ENCODE peak calls at places on chromosomes 16 and 17, in six cellular contexts. Y is hepatocyte; T is tibial artery; S is neural progenitor cell; L is CD8-positive, alpha-beta T cell; D is uterus. W is an unnamed sample.
A peak's percentile ranks its signal among the peaks of the same experiment; 100 is the strongest.

GRCh38 chr17:32497431-32498205 is 10.8 kb downstream of the CDK5R1 start:
- DNase-seq in Y (no peak), T (no peak), S (no peak), L (no peak), D (no peak), W (no peak)

GRCh38 chr16:64983983-64984382 is 137.9 kb downstream of the CDH11 start:
- DNase-seq in Y (peak; percentile 81), T (no peak), S (peak; percentile 74), L (no peak), D (peak; percentile 30), W (peak; percentile 5)

GRCh38 chr16:68267612-68268405 is 3.5 kb downstream of the SLC7A6 start:
- DNase-seq in Y (no peak), T (no peak), S (peak; percentile 54), L (no peak), D (no peak), W (no peak)

GRCh38 chr16:69283851-69284250 is 27.3 kb upstream of the VPS4A start:
- DNase-seq in Y (no peak), T (no peak), S (no peak), L (no peak), D (no peak), W (no peak)

GRCh38 chr16:9437115-9437514 is 345.7 kb downstream of the HAPSTR1 start:
- DNase-seq in Y (peak; percentile 23), T (no peak), S (peak; percentile 43), L (no peak), D (no peak), W (no peak)

GRCh38 chr17:16889088-16889465 is 82.8 kb downstream of the TNFRSF13B start:
- DNase-seq in Y (no peak), T (no peak), S (no peak), L (no peak), D (no peak), W (no peak)

GRCh38 chr16:2971985-2972784 is 3.0 kb downstream of the PAQR4 start:
- DNase-seq in Y (no peak), T (no peak), S (no peak), L (no peak), D (no peak), W (no peak)

GRCh38 chr17:16987830-16988601 is 16.1 kb upstream of the TNFRSF13B start:
- DNase-seq in Y (peak; percentile 67), T (peak; percentile 82), S (peak; percentile 27), L (peak; percentile 54), D (peak; percentile 37), W (peak; percentile 83)

GRCh38 chr16:66872524-66872923 is 7.8 kb upstream of the PDP2 start:
- DNase-seq in Y (no peak), T (no peak), S (no peak), L (no peak), D (no peak), W (no peak)

GRCh38 chr16:30778549-30779244 is 8.3 kb downstream of the ZNF629 start:
- DNase-seq in Y (no peak), T (no peak), S (peak; percentile 52), L (no peak), D (no peak), W (no peak)

GRCh38 chr17:48721009-48721402 is 1.3 kb downstream of the PRAC1 start:
- DNase-seq in Y (no peak), T (no peak), S (no peak), L (no peak), D (no peak), W (no peak)

GRCh38 chr16:82892327-82892726 is 265.6 kb downstream of the CDH13 start:
- DNase-seq in Y (no peak), T (no peak), S (no peak), L (no peak), D (no peak), W (no peak)

GRCh38 chr17:80456465-80457235 is 19.8 kb downstream of the NPTX1 start:
- DNase-seq in Y (no peak), T (no peak), S (no peak), L (no peak), D (peak; percentile 76), W (no peak)

GRCh38 chr17:55110521-55110920 is 142.0 kb downstream of the STXBP4 start:
- DNase-seq in Y (no peak), T (no peak), S (no peak), L (no peak), D (no peak), W (no peak)

GRCh38 chr17:5922476-5922875 is 147.7 kb upstream of the WSCD1 start:
- DNase-seq in Y (no peak), T (no peak), S (no peak), L (no peak), D (no peak), W (no peak)

GRCh38 chr17:19708431-19709175 is 7.8 kb downstream of the SLC47A2 start:
- DNase-seq in Y (no peak), T (no peak), S (no peak), L (no peak), D (no peak), W (no peak)

GRCh38 chr17:38604479-38605229 is 1.1 kb downstream of the SRCIN1 start:
- DNase-seq in Y (peak; percentile 44), T (no peak), S (peak; percentile 87), L (no peak), D (no peak), W (peak; percentile 35)

GRCh38 chr16:87692756-87693155 is 73.0 kb downstream of the KLHDC4 start:
- DNase-seq in Y (no peak), T (no peak), S (no peak), L (no peak), D (no peak), W (no peak)

GRCh38 chr16:80968386-80969113 is 38.1 kb downstream of the CMC2 start:
- DNase-seq in Y (peak; percentile 29), T (no peak), S (no peak), L (no peak), D (no peak), W (no peak)

GRCh38 chr17:18248300-18248731 is 10.2 kb downstream of the FLII start:
- DNase-seq in Y (peak; percentile 80), T (peak; percentile 48), S (peak; percentile 72), L (peak; percentile 63), D (peak; percentile 67), W (peak; percentile 72)

GRCh38 chr16:80614908-80615696 is 74.3 kb downstream of the DYNLRB2 start:
- DNase-seq in Y (peak; percentile 28), T (no peak), S (no peak), L (no peak), D (no peak), W (no peak)

GRCh38 chr17:62093188-62094155 is 28.4 kb upstream of the MED13 start:
- DNase-seq in Y (no peak), T (no peak), S (no peak), L (no peak), D (no peak), W (no peak)

GRCh38 chr17:34706029-34706428 is 126.6 kb downstream of the TMEM132E start:
- DNase-seq in Y (peak; percentile 56), T (no peak), S (peak; percentile 82), L (no peak), D (no peak), W (peak; percentile 59)

GRCh38 chr16:80585764-80586163 is 45.0 kb downstream of the DYNLRB2 start:
- DNase-seq in Y (no peak), T (no peak), S (no peak), L (no peak), D (no peak), W (no peak)

GRCh38 chr16:54519161-54519685 is 232.6 kb upstream of the IRX3 start:
- DNase-seq in Y (no peak), T (no peak), S (no peak), L (no peak), D (no peak), W (no peak)

GRCh38 chr17:78972507-78973105 is 7.1 kb downstream of the LGALS3BP start:
- DNase-seq in Y (no peak), T (no peak), S (no peak), L (no peak), D (no peak), W (no peak)
- H3K4me1 ChIP-seq in Y (peaks cover 19% of the 10 kb centered on the region), T (peaks cover 20% of the 10 kb centered on the region), S (peaks cover 6% of the 10 kb centered on the region), L (peaks cover 6% of the 10 kb centered on the region), D (peaks cover 13% of the 10 kb centered on the region), W (peaks cover 13% of the 10 kb centered on the region)

GRCh38 chr17:69088643-69089200 is 28.0 kb upstream of the ABCA9 start:
- DNase-seq in Y (no peak), T (no peak), S (no peak), L (no peak), D (no peak), W (no peak)

GRCh38 chr17:69082696-69083095 is 22.0 kb upstream of the ABCA9 start:
- DNase-seq in Y (no peak), T (no peak), S (no peak), L (no peak), D (no peak), W (no peak)

GRCh38 chr17:69090365-69090764 is 29.6 kb upstream of the ABCA9 start:
- DNase-seq in Y (no peak), T (no peak), S (no peak), L (no peak), D (no peak), W (no peak)

GRCh38 chr17:69084911-69085310 is 24.2 kb upstream of the ABCA9 start:
- DNase-seq in Y (peak; percentile 61), T (no peak), S (peak; percentile 68), L (no peak), D (no peak), W (no peak)
- TF ChIP-seq CTCF in Y (peak; percentile 41), T (no peak), S (peak; percentile 53), L (peak; percentile 31), D (no peak), W (peak; percentile 32)

GRCh38 chr17:42982266-42982665 is 1.9 kb downstream of the RUNDC1 start:
- DNase-seq in Y (no peak), T (no peak), S (no peak), L (no peak), D (no peak), W (no peak)

GRCh38 chr17:42979511-42980273 is at the start of gene PTGES3L:
- DNase-seq in Y (peak; percentile 71), T (peak; percentile 35), S (peak; percentile 67), L (peak; percentile 23), D (peak; percentile 48), W (peak; percentile 56)

GRCh38 chr17:42980766-42981397 is 517 bp downstream of the RUNDC1 start:
- DNase-seq in Y (peak; percentile 82), T (no peak), S (peak; percentile 78), L (peak; percentile 52), D (no peak), W (peak; percentile 54)

GRCh38 chr17:42984486-42984885 is 4.1 kb downstream of the RUNDC1 start:
- DNase-seq in Y (no peak), T (no peak), S (no peak), L (no peak), D (no peak), W (no peak)

GRCh38 chr17:42980274-42980765 is at the start of gene RUNDC1:
- DNase-seq in Y (peak; percentile 97), T (peak; percentile 93), S (peak; percentile 98), L (peak; percentile 92), D (peak; percentile 88), W (peak; percentile 90)
- H3K4me1 ChIP-seq in Y (peaks cover 6% of the 10 kb centered on the region), T (peaks cover 11% of the 10 kb centered on the region), S (peaks cover 11% of the 10 kb centered on the region), L (peaks cover 20% of the 10 kb centered on the region), D (no peaks in the 10 kb centered on the region), W (peaks cover 24% of the 10 kb centered on the region)

DNA sequence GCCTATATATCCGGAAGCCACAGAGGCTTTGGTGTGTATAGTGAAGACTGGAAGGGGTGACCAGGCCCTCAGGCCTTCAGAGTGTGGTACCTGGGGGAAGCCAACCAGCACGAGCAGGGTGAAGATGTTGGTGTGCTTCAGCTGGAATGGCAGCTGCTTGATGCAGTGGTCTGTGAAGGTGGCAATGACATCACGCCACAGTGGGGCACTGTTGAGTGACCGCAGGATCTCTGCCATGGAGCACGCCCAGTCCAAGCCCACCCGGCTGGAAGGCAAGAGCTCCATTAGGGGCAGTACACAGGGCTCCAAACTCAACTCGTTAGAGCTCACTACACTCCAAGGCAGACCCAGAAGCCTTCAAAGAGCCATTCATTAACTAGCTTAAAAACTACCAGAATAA is 68.5 kb upstream of the ATP2A3 start:
- DNase-seq in Y (no peak), T (no peak), S (peak; percentile 23), L (no peak), D (no peak), W (no peak)
- TF ChIP-seq CTCF in Y (no peak), T (no peak), S (peak; percentile 22), L (no peak), D (no peak), W (no peak)

W was measured in DND-41.